ENCODE peak calls at places on chromosomes 13 and 19, in seven cellular contexts. I, F, Y, N, W, O and Q are unnamed samples.

GRCh38 chr19:2820112-2820702 is 539 bp downstream of the ZNF554 start:
- DNase-seq in I (peak; percentile 37), F (no peak), Y (no peak), N (peak; percentile 32), W (peak; percentile 27), O (no peak), Q (peak; percentile 10)

GRCh38 chr19:11288349-11288748 is 7.6 kb upstream of the TSPAN16 start:
- DNase-seq in I (no peak), F (no peak), Y (no peak), N (no peak), W (no peak), O (no peak), Q (no peak)

GRCh38 chr19:44850641-44851109 is 4.6 kb downstream of the NECTIN2 start:
- DNase-seq in I (peak; percentile 36), F (no peak), Y (no peak), N (no peak), W (no peak), O (no peak), Q (peak; percentile 75)

GRCh38 chr19:11096210-11096841 is 7.1 kb downstream of the LDLR start:
- DNase-seq in I (peak; percentile 79), F (no peak), Y (no peak), N (peak; percentile 61), W (peak; percentile 33), O (peak; percentile 90), Q (no peak)

GRCh38 chr13:51729853-51730553 is 74.0 kb downstream of the DHRS12 start:
- DNase-seq in I (peak; percentile 36), F (no peak), Y (no peak), N (no peak), W (peak; percentile 19), O (peak; percentile 67), Q (no peak)

GRCh38 chr13:59680429-59681024 is 483.2 kb downstream of the DIAPH3 start:
- DNase-seq in I (no peak), F (no peak), Y (no peak), N (no peak), W (no peak), O (peak; percentile 78), Q (no peak)

GRCh38 chr13:86892330-86892729 is 778.8 kb upstream of the SLITRK5 start:
- DNase-seq in I (no peak), F (no peak), Y (no peak), N (no peak), W (no peak), O (no peak), Q (no peak)

GRCh38 chr13:39601636-39602035 is 1.4 kb downstream of the LHFPL6 start:
- DNase-seq in I (no peak), F (no peak), Y (no peak), N (no peak), W (no peak), O (no peak), Q (no peak)

GRCh38 chr19:38141108-38141507 is 82.9 kb downstream of the DPF1 start:
- DNase-seq in I (no peak), F (no peak), Y (no peak), N (no peak), W (no peak), O (no peak), Q (no peak)

GRCh38 chr13:35836476-35836875 is 294.7 kb downstream of the DCLK1 start:
- DNase-seq in I (no peak), F (no peak), Y (no peak), N (no peak), W (no peak), O (no peak), Q (no peak)

GRCh38 chr19:19737559-19738332 is 4.8 kb upstream of the ZNF14 start:
- DNase-seq in I (no peak), F (no peak), Y (no peak), N (no peak), W (no peak), O (no peak), Q (no peak)

GRCh38 chr13:60329221-60329983 is 67.6 kb upstream of the TDRD3 start:
- DNase-seq in I (no peak), F (no peak), Y (no peak), N (peak; percentile 42), W (peak; percentile 48), O (peak; percentile 93), Q (peak; percentile 30)

GRCh38 chr13:19123502-19123901 is 58.1 kb downstream of the TUBA3C start:
- DNase-seq in I (no peak), F (no peak), Y (no peak), N (no peak), W (no peak), O (no peak), Q (no peak)

GRCh38 chr13:100108913-100109507 is 20.1 kb downstream of the PCCA start:
- DNase-seq in I (no peak), F (no peak), Y (no peak), N (no peak), W (no peak), O (no peak), Q (no peak)

GRCh38 chr13:100102042-100102441 is 13.1 kb downstream of the PCCA start:
- DNase-seq in I (no peak), F (no peak), Y (no peak), N (no peak), W (no peak), O (no peak), Q (no peak)

GRCh38 chr13:100106705-100107104 is 17.8 kb downstream of the PCCA start:
- DNase-seq in I (no peak), F (no peak), Y (no peak), N (no peak), W (no peak), O (no peak), Q (no peak)

GRCh38 chr13:100110269-100110668 is 21.4 kb downstream of the PCCA start:
- DNase-seq in I (no peak), F (no peak), Y (no peak), N (no peak), W (no peak), O (no peak), Q (no peak)

GRCh38 chr13:100106005-100106404 is 17.1 kb downstream of the PCCA start:
- DNase-seq in I (no peak), F (no peak), Y (no peak), N (no peak), W (no peak), O (no peak), Q (no peak)
- H3K4me1 ChIP-seq in I (no peaks in the 10 kb centered on the region), F (no peaks in the 10 kb centered on the region), Y (no peaks in the 10 kb centered on the region), N (no peaks in the 10 kb centered on the region), W (peaks cover 6% of the 10 kb centered on the region), O (no peaks in the 10 kb centered on the region), Q (peaks cover 37% of the 10 kb centered on the region)

DNA sequence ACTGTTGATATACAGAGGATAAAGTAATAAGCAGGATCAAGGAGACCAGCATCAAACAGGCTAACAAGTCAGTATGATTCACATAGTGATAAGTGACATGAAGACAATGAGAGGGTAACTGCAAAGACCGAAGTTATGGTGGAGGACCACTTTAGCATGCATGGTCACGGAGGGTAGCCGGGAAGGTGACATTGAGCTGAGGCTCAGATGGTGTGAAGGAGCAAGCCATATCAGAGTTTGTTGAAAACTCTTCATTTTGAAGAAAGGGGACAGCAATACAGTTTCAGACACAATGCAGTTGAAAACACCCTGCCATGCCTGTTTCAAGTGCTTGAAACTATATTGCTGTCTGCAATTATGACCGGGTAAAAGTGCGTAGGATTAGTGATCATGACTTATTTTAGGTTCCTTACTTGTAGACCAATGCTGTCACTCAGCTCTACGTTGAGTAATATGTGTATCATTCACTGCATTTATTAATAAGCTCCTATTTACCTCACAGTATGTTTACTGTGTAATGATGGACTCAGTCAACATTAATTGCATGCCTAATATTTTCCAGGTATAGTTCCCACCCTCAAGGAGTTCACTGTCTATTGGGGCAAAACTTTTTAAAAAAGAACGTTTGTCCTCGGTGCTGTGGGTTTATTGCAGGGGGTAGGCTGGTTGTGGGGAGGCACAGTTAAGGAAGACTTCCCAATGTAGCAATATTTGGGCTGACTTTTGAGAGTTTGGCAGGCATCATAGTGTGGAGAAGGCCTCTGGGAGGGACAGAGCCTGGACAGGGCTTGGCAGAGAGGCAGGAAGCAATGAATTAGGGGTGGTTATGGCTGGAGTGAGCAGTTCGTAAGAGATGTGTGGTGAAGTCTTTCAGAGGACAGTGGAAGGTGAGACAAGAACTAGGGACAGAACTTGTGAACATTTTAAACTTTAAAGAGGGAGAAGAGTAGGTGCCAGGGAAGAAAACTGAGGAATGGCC is 3.2 kb downstream of the UBAC2 start:
- DNase-seq in I (no peak), F (no peak), Y (no peak), N (no peak), W (no peak), O (no peak), Q (no peak)
- TF ChIP-seq CTCF in I (no peak), F (no peak), Y (no peak), N (no peak), W (no peak), O (no peak), Q (no peak)

DNA sequence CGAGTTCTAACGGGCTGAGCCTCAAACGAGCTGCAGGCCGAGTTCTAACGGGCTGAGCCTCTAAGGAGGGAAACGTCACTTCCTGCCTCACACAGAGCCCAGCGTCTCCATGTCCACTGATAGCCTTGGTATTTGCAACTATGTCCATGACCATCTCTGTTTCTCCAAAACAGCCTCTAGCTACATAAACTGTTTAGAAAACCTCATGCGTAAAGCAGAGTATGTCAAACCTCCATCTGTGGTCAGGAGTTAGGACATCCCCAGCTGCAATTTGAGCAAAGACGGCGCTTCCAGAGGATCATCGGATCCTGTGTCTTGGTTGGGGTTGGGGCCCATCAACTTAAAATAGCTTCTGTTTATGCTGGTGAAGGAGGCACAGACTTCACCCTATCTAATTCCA is 20.8 kb downstream of the RASA3 start:
- DNase-seq in I (no peak), F (no peak), Y (no peak), N (peak; percentile 8), W (peak; percentile 8), O (no peak), Q (no peak)
- H3K27ac ChIP-seq in I (no peak overlapping the region), F (peak overlapping the region; percentile 36), Y (no peak overlapping the region), N (no peak overlapping the region), W (peak overlapping the region; percentile 65), O (no peak overlapping the region), Q (no peak overlapping the region)

DNA sequence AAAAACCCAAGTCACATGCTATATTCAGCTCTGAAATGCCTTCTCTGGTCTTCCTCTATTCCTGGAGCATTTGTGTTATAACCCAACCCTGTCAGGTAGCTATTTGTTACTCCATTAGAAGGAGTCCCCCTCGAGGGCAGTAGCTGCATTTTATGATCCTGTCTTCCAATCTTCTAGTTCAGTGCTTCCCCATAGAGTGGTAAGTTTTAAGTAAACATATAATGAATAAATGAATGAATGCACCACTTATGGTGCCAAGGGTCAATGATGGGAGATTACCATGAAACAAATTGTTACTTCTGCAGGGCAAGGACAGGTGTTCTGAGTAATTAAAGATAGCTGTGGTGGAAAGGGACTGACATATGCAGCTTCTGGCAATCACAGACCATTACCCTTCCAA is 4.0 kb downstream of the RASL11A start:
- DNase-seq in I (no peak), F (no peak), Y (no peak), N (no peak), W (no peak), O (no peak), Q (no peak)
- H3K4me1 ChIP-seq in I (peaks cover 6% of the 10 kb centered on the region), F (peaks cover 9% of the 10 kb centered on the region), Y (no peaks in the 10 kb centered on the region), N (peaks cover 16% of the 10 kb centered on the region), W (peaks cover 19% of the 10 kb centered on the region), O (no peaks in the 10 kb centered on the region), Q (peaks cover 24% of the 10 kb centered on the region)

DNA sequence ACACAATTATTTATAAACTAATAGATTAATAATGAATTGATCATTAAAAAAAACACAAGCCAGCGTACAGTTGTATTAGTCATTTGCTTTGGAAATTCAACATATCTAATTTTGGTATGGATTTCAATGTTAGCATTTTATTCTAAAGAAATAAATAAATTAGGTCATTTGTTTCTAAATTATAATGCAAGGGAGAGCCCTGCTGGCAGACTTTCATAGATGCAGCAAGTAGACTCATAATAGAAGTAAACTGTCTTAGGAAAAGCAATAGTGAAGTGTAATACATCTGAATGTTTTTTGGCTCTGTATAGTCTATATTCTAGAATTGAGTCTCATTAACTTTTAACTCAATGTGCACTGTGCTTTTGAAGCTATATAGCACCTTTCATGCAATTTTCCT is 982.4 kb upstream of the MIR17HG start:
- DNase-seq in I (no peak), F (no peak), Y (no peak), N (no peak), W (no peak), O (no peak), Q (no peak)
- TF ChIP-seq CTCF in I (peak; percentile 30), F (no peak), Y (no peak), N (no peak), W (no peak), O (no peak), Q (no peak)